ENCODE peak calls at places on chromosomes 5 and 9, in nine cellular contexts. P is right atrium auricular region, H is fibroblast of the aortic adventitia, G is left lung, B is hepatocyte, T is fibroblast of lung, Y is tibial nerve, I is cardiac fibroblast, Q is kidney. S is an unnamed sample.
A peak's percentile ranks its signal among the peaks of the same experiment; 100 is the strongest.

GRCh38 chr9:99870126-99870525 is 36.3 kb upstream of the STX17 start:
- DNase-seq in P (no peak), H (no peak), G (no peak), B (no peak), T (peak; percentile 41), Y (no peak), I (no peak), Q (no peak), S (peak; percentile 12)

GRCh38 chr9:92534199-92535159 is 1.3 kb downstream of the ECM2 start:
- DNase-seq in P (no peak), H (peak; percentile 16), G (no peak), B (no peak), T (no peak), Y (no peak), I (no peak), Q (no peak), S (no peak)

GRCh38 chr9:131012396-131012917 is 3.5 kb downstream of the LAMC3 start:
- DNase-seq in P (no peak), H (no peak), G (no peak), B (peak; percentile 69), T (no peak), Y (no peak), I (no peak), Q (peak; percentile 91), S (no peak)

GRCh38 chr5:45038366-45038987 is 229.7 kb downstream of the MRPS30 start:
- DNase-seq in P (no peak), H (peak; percentile 4), G (no peak), B (peak; percentile 60), T (peak; percentile 3), Y (no peak), I (peak; percentile 30), Q (no peak), S (peak; percentile 33)

GRCh38 chr9:98410185-98410697 is 154.8 kb upstream of the TBC1D2 start:
- DNase-seq in P (no peak), H (peak; percentile 90), G (peak; percentile 44), B (peak; percentile 74), T (peak; percentile 86), Y (no peak), I (peak; percentile 93), Q (no peak), S (peak; percentile 89)

GRCh38 chr5:146026307-146027010 is 78.9 kb downstream of the PLAC8L1 start:
- DNase-seq in P (no peak), H (no peak), G (no peak), B (no peak), T (no peak), Y (no peak), I (no peak), Q (no peak), S (no peak)

GRCh38 chr9:33220681-33221567 is 19.0 kb upstream of the SPINK4 start:
- DNase-seq in P (no peak), H (no peak), G (no peak), B (no peak), T (no peak), Y (no peak), I (no peak), Q (no peak), S (no peak)

GRCh38 chr5:6308683-6309082 is 69.7 kb downstream of the MED10 start:
- DNase-seq in P (no peak), H (no peak), G (no peak), B (no peak), T (no peak), Y (no peak), I (no peak), Q (no peak), S (no peak)

GRCh38 chr9:113898151-113898550 is 22.0 kb downstream of the ZNF618 start:
- DNase-seq in P (peak; percentile 11), H (no peak), G (no peak), B (no peak), T (no peak), Y (no peak), I (no peak), Q (no peak), S (no peak)

GRCh38 chr9:99753436-99753835 is 68.2 kb upstream of the NR4A3 start:
- DNase-seq in P (no peak), H (no peak), G (no peak), B (no peak), T (peak; percentile 12), Y (no peak), I (no peak), Q (no peak), S (no peak)

GRCh38 chr5:135398160-135398854 is 724 bp downstream of the MACROH2A1 start:
- DNase-seq in P (no peak), H (no peak), G (peak; percentile 67), B (peak; percentile 83), T (peak; percentile 43), Y (no peak), I (no peak), Q (peak; percentile 82), S (peak; percentile 23)

GRCh38 chr5:156824800-156825199 is 25.3 kb upstream of the PPP1R2B start:
- DNase-seq in P (no peak), H (peak; percentile 9), G (no peak), B (peak; percentile 67), T (peak; percentile 33), Y (no peak), I (peak; percentile 54), Q (no peak), S (peak; percentile 31)

GRCh38 chr9:134316444-134317160 is 9.7 kb upstream of the RXRA start:
- DNase-seq in P (no peak), H (peak; percentile 77), G (peak; percentile 34), B (no peak), T (peak; percentile 83), Y (no peak), I (peak; percentile 71), Q (peak; percentile 78), S (peak; percentile 41)

GRCh38 chr5:151924564-151925395 is at the start of gene GLRA1:
- DNase-seq in P (no peak), H (peak; percentile 42), G (peak; percentile 53), B (peak; percentile 83), T (peak; percentile 51), Y (peak; percentile 31), I (peak; percentile 54), Q (peak; percentile 81), S (peak; percentile 63)

GRCh38 chr5:175202461-175203065 is 241.4 kb downstream of the DRD1 start:
- DNase-seq in P (no peak), H (peak; percentile 38), G (no peak), B (peak; percentile 54), T (peak; percentile 82), Y (no peak), I (no peak), Q (no peak), S (peak; percentile 3)

GRCh38 chr5:175201393-175201792 is 242.6 kb downstream of the DRD1 start:
- DNase-seq in P (no peak), H (no peak), G (no peak), B (no peak), T (peak; percentile 33), Y (no peak), I (no peak), Q (no peak), S (no peak)

GRCh38 chr5:175207321-175208040 is 236.5 kb downstream of the DRD1 start:
- DNase-seq in P (no peak), H (no peak), G (no peak), B (no peak), T (no peak), Y (no peak), I (no peak), Q (no peak), S (no peak)

GRCh38 chr5:175212203-175212602 is 231.8 kb downstream of the DRD1 start:
- DNase-seq in P (no peak), H (no peak), G (no peak), B (no peak), T (no peak), Y (no peak), I (no peak), Q (no peak), S (no peak)

GRCh38 chr5:175206651-175207050 is 237.3 kb downstream of the DRD1 start:
- DNase-seq in P (no peak), H (no peak), G (no peak), B (no peak), T (no peak), Y (no peak), I (no peak), Q (no peak), S (no peak)
- TF ChIP-seq CTCF in P (no peak), H (no peak), G (no peak), B (no peak), T (no peak), Y (no peak), I (no peak), Q (no peak), S (no peak)

DNA sequence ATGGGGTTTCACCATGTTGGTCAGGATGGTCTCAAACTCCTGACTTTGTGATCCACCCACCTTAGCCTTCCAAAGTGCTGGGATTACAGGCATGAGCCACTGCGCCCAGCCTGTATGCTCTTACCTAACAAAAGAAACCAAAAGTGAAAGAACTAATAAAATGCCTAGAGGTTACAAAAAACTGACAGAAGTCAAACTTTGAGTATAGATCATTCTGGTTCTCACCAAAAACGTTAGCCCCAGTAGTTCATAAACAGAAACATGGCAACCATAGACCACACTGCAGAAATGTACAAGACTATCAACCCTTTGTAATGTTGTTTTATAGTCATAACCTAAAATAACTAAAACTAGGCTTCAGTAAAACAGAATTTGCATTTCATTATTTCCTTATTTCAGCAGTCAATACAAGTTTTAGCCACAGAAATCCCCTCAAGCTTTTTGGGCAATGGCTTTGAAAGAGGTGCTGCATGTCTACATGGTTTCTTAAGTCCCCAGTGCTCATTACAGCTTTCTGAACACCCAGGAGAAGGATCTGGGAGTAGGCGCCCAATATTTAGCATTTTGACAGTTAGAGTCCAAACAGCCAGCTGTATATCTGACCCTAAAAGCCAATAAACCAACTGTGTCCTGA is 72.5 kb downstream of the EPB41L4A start:
- DNase-seq in P (no peak), H (no peak), G (no peak), B (no peak), T (no peak), Y (no peak), I (no peak), Q (no peak), S (no peak)
- H3K4me3 ChIP-seq in P (no peak overlapping the region), H (no peak overlapping the region), G (no peak overlapping the region), B (no peak overlapping the region), T (no peak overlapping the region), Y (no peak overlapping the region), I (no peak overlapping the region), Q (no peak overlapping the region), S (no peak overlapping the region)

DNA sequence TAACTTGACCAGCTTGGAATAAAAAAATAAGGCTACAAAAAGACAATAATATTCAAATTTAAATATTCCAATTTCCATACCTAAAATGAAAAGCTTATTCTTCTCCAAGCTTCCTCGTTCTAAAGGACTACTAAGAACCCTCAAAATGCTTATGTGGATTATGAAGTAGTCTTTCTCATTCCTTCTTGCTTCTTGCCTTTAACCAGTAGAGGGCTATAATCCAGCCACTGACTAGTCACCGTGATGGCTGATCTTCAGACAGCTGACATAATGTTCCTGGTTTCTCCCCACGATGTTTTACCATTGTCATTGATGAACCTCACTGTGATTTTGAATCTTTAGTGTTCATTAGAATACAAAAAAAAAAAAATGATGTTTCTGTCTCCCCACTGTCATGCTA is 515.3 kb downstream of the TLE1 start:
- DNase-seq in P (no peak), H (no peak), G (no peak), B (no peak), T (no peak), Y (no peak), I (no peak), Q (no peak), S (no peak)
- TF ChIP-seq CTCF in P (no peak), H (no peak), G (no peak), B (no peak), T (no peak), Y (no peak), I (peak; percentile 25), Q (no peak), S (no peak)

DNA sequence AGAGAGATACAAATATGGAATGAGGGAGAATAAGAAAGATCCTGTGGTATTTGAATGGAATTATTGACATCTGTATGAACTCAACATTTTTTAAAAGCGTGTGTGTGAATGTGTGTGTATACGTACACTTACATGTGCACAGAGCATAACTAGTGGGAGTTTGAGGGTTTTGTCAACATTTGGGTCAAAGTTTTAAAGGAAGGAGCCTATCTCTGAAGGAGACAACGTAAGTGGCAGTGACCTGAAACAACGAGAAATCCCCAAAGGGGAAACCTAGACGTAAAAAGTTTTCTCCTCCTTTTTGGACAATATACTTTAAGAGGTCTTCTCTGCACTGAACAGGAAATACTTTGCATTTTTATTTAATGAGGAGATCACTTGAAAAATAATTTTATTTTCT is 40.2 kb upstream of the DTWD2 start:
- DNase-seq in P (no peak), H (no peak), G (no peak), B (no peak), T (peak; percentile 10), Y (no peak), I (peak; percentile 4), Q (no peak), S (no peak)
- H3K4me3 ChIP-seq in P (no peak overlapping the region), H (no peak overlapping the region), G (no peak overlapping the region), B (no peak overlapping the region), T (no peak overlapping the region), Y (no peak overlapping the region), I (no peak overlapping the region), Q (no peak overlapping the region), S (no peak overlapping the region)

S was measured in fibroblast of pulmonary artery.